ENCODE peak calls at places on chromosome 16, in five cellular contexts. One of them, this sample, is unnamed.

GRCh38 chr16:81447383-81448101 is 2.9 kb downstream of the CMIP start:
- DNase-seq in lower leg skin: no peak
- DNase-seq in left lung: no peak
- DNase-seq in sigmoid colon: no peak
- DNase-seq in astrocyte of the cerebellum: no peak
- DNase-seq in this sample: no peak

GRCh38 chr16:48870141-48870540 is 260.2 kb upstream of the N4BP1 start:
- DNase-seq in astrocyte of the cerebellum: no peak
- DNase-seq in sigmoid colon: no peak
- DNase-seq in left lung: no peak
- DNase-seq in lower leg skin: no peak
- DNase-seq in this sample: no peak

GRCh38 chr16:87833548-87833947 is 35.8 kb downstream of the SLC7A5 start:
- DNase-seq in sigmoid colon: no peak
- DNase-seq in lower leg skin: no peak
- DNase-seq in left lung: no peak
- DNase-seq in astrocyte of the cerebellum: no peak
- DNase-seq in this sample: no peak

GRCh38 chr16:81568749-81569087 is 124.1 kb downstream of the CMIP start:
- DNase-seq in sigmoid colon: no peak
- DNase-seq in left lung: no peak
- DNase-seq in astrocyte of the cerebellum: no peak
- DNase-seq in lower leg skin: no peak
- DNase-seq in this sample: no peak

GRCh38 chr16:57016831-57017230 is 27.5 kb downstream of the NLRC5 start:
- DNase-seq in lower leg skin: peak; percentile 46
- DNase-seq in astrocyte of the cerebellum: no peak
- DNase-seq in sigmoid colon: no peak
- DNase-seq in left lung: no peak
- DNase-seq in this sample: no peak

GRCh38 chr16:49276646-49277385 is 4.8 kb downstream of the CBLN1 start:
- DNase-seq in left lung: peak; percentile 60
- DNase-seq in sigmoid colon: no peak
- DNase-seq in astrocyte of the cerebellum: no peak
- DNase-seq in lower leg skin: no peak
- DNase-seq in this sample: no peak

GRCh38 chr16:68503334-68503733 is 35.8 kb upstream of the ZFP90 start:
- DNase-seq in sigmoid colon: no peak
- DNase-seq in left lung: no peak
- DNase-seq in lower leg skin: no peak
- DNase-seq in astrocyte of the cerebellum: no peak
- DNase-seq in this sample: peak; percentile 59

GRCh38 chr16:67873435-67874146 is 739 bp downstream of the EDC4 start:
- DNase-seq in astrocyte of the cerebellum: no peak
- DNase-seq in sigmoid colon: no peak
- DNase-seq in left lung: no peak
- DNase-seq in lower leg skin: no peak
- DNase-seq in this sample: no peak

GRCh38 chr16:18582902-18583301 is 21.0 kb upstream of the NOMO2 start:
- DNase-seq in sigmoid colon: no peak
- DNase-seq in astrocyte of the cerebellum: no peak
- DNase-seq in lower leg skin: no peak
- DNase-seq in left lung: no peak
- DNase-seq in this sample: no peak

GRCh38 chr16:81612351-81613170 is 166.5 kb upstream of the PLCG2 start:
- DNase-seq in left lung: no peak
- DNase-seq in sigmoid colon: no peak
- DNase-seq in lower leg skin: peak; percentile 85
- DNase-seq in astrocyte of the cerebellum: no peak
- DNase-seq in this sample: no peak

GRCh38 chr16:79402356-79402755 is 198.2 kb downstream of the MAF start:
- DNase-seq in astrocyte of the cerebellum: no peak
- DNase-seq in left lung: no peak
- DNase-seq in lower leg skin: peak; percentile 78
- DNase-seq in sigmoid colon: no peak
- DNase-seq in this sample: no peak

GRCh38 chr16:392450-393027 is 4.5 kb upstream of the NME4 start:
- DNase-seq in lower leg skin: no peak
- DNase-seq in sigmoid colon: no peak
- DNase-seq in astrocyte of the cerebellum: no peak
- DNase-seq in left lung: no peak
- DNase-seq in this sample: no peak

GRCh38 chr16:49282690-49283375 is 1.2 kb upstream of the CBLN1 start:
- DNase-seq in sigmoid colon: no peak
- DNase-seq in astrocyte of the cerebellum: no peak
- DNase-seq in left lung: peak; percentile 76
- DNase-seq in lower leg skin: no peak
- DNase-seq in this sample: no peak

GRCh38 chr16:89858973-89859808 is 14.2 kb upstream of the TCF25 start:
- DNase-seq in astrocyte of the cerebellum: no peak
- DNase-seq in sigmoid colon: no peak
- DNase-seq in lower leg skin: no peak
- DNase-seq in left lung: no peak
- DNase-seq in this sample: no peak

GRCh38 chr16:48897698-48898205 is 287.8 kb upstream of the N4BP1 start:
- DNase-seq in left lung: no peak
- DNase-seq in sigmoid colon: no peak
- DNase-seq in astrocyte of the cerebellum: no peak
- DNase-seq in lower leg skin: peak; percentile 61
- DNase-seq in this sample: no peak

GRCh38 chr16:48340054-48340453 is 45.2 kb downstream of the SIAH1 start:
- DNase-seq in left lung: no peak
- DNase-seq in lower leg skin: no peak
- DNase-seq in astrocyte of the cerebellum: no peak
- DNase-seq in sigmoid colon: no peak
- DNase-seq in this sample: no peak

GRCh38 chr16:47861999-47862398 is 293.8 kb downstream of the ABCC12 start:
- DNase-seq in sigmoid colon: no peak
- DNase-seq in astrocyte of the cerebellum: no peak
- DNase-seq in left lung: no peak
- DNase-seq in lower leg skin: no peak
- DNase-seq in this sample: no peak

GRCh38 chr16:57284952-57285263 is 436 bp upstream of the PLLP start:
- DNase-seq in left lung: no peak
- DNase-seq in sigmoid colon: no peak
- DNase-seq in lower leg skin: no peak
- DNase-seq in astrocyte of the cerebellum: no peak
- DNase-seq in this sample: no peak

GRCh38 chr16:49283376-49284049 is 1.9 kb upstream of the CBLN1 start:
- DNase-seq in left lung: peak; percentile 59
- DNase-seq in astrocyte of the cerebellum: no peak
- DNase-seq in lower leg skin: no peak
- DNase-seq in sigmoid colon: no peak
- DNase-seq in this sample: no peak

GRCh38 chr16:20851601-20852000 is 45.3 kb downstream of the REXO5 start:
- DNase-seq in left lung: peak; percentile 67
- DNase-seq in lower leg skin: peak; percentile 95
- DNase-seq in sigmoid colon: peak; percentile 94
- DNase-seq in astrocyte of the cerebellum: peak; percentile 87
- DNase-seq in this sample: peak; percentile 93

GRCh38 chr16:53041196-53041977 is 11.3 kb downstream of the CHD9NB start:
- DNase-seq in left lung: no peak
- DNase-seq in sigmoid colon: peak; percentile 87
- DNase-seq in lower leg skin: no peak
- DNase-seq in astrocyte of the cerebellum: no peak
- DNase-seq in this sample: peak; percentile 53

GRCh38 chr16:47903470-47903869 is 252.3 kb downstream of the ABCC12 start:
- DNase-seq in sigmoid colon: no peak
- DNase-seq in left lung: no peak
- DNase-seq in lower leg skin: no peak
- DNase-seq in astrocyte of the cerebellum: no peak
- DNase-seq in this sample: no peak

GRCh38 chr16:3173892-3174617 is 13.9 kb upstream of the OR1F1 start:
- DNase-seq in astrocyte of the cerebellum: no peak
- DNase-seq in left lung: no peak
- DNase-seq in sigmoid colon: peak; percentile 48
- DNase-seq in lower leg skin: no peak
- DNase-seq in this sample: peak; percentile 15

GRCh38 chr16:79685871-79686270 is 85.3 kb upstream of the MAF start:
- DNase-seq in lower leg skin: no peak
- DNase-seq in sigmoid colon: no peak
- DNase-seq in left lung: no peak
- DNase-seq in astrocyte of the cerebellum: no peak
- DNase-seq in this sample: no peak

GRCh38 chr16:48381201-48381600 is 4.0 kb downstream of the SIAH1 start:
- DNase-seq in left lung: no peak
- DNase-seq in sigmoid colon: no peak
- DNase-seq in astrocyte of the cerebellum: no peak
- DNase-seq in lower leg skin: no peak
- DNase-seq in this sample: peak; percentile 43

GRCh38 chr16:53456625-53457024 is 22.4 kb downstream of the RBL2 start:
- DNase-seq in sigmoid colon: no peak
- DNase-seq in lower leg skin: no peak
- DNase-seq in astrocyte of the cerebellum: no peak
- DNase-seq in left lung: no peak
- DNase-seq in this sample: no peak

GRCh38 chr16:60682219-60682618 is 1354.0 kb downstream of the CDH8 start:
- DNase-seq in astrocyte of the cerebellum: no peak
- DNase-seq in left lung: no peak
- DNase-seq in sigmoid colon: no peak
- DNase-seq in lower leg skin: no peak
- DNase-seq in this sample: no peak

GRCh38 chr16:66473654-66474519 is 46.8 kb downstream of the BEAN1 start:
- DNase-seq in left lung: no peak
- DNase-seq in sigmoid colon: peak; percentile 57
- DNase-seq in lower leg skin: peak; percentile 68
- DNase-seq in astrocyte of the cerebellum: no peak
- DNase-seq in this sample: no peak

GRCh38 chr16:88763502-88764053 is 21.4 kb downstream of the PIEZO1 start:
- DNase-seq in left lung: no peak
- DNase-seq in sigmoid colon: no peak
- DNase-seq in astrocyte of the cerebellum: no peak
- DNase-seq in lower leg skin: no peak
- DNase-seq in this sample: no peak

GRCh38 chr16:75236232-75236631 is 15.2 kb downstream of the BCAR1 start:
- DNase-seq in astrocyte of the cerebellum: no peak
- DNase-seq in left lung: no peak
- DNase-seq in sigmoid colon: no peak
- DNase-seq in lower leg skin: no peak
- DNase-seq in this sample: no peak

DNA sequence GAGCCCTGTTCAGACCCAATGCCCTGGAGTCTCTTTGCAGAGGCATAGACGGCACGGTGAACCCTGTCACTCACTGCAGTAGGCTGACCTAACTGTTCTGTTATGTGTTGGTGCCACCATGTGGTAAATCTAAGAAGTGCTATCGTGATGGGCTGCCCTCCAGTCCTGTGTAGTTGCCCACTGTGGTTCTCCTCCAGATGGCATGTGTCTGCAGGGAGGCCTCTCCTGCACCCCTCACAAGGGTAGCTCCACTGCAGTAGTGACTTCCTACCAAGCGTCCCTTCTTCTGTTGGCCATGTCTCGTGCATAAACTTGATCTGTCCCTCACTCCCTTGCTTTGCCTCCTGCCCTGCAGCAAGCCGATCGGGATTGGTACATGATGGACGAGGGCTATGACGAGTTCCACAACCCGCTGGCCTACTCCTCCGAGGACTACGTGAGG is 5.8 kb downstream of the DHX38 start:
- DNase-seq in sigmoid colon: no peak
- DNase-seq in lower leg skin: no peak
- DNase-seq in astrocyte of the cerebellum: peak; percentile 18
- DNase-seq in left lung: no peak
- DNase-seq in this sample: peak; percentile 33
- TF ChIP-seq CTCF in sigmoid colon: peak; percentile 15
- TF ChIP-seq CTCF in lower leg skin: no peak
- TF ChIP-seq CTCF in astrocyte of the cerebellum: peak; percentile 58
- TF ChIP-seq CTCF in left lung: peak; percentile 24
- TF ChIP-seq CTCF in this sample: peak; percentile 48

DNA sequence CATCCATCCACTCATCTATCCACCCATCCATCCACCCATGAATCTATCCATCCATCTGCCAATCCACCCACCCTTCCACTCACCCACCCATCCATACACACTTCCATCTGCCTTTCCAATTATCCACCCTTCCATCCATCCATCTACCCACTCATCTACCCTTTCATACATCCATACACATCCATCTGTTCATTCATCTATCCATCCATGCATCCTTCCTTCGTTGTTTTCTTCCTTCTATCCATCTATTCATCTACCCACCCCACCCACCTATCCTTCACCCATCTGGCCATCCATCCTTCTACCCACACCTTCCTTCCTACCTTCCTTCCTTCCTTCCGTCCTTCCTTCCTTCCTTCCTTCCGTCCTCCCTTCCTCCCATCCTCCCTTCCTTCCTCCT is 106.1 kb downstream of the WWOX start:
- DNase-seq in astrocyte of the cerebellum: no peak
- DNase-seq in sigmoid colon: no peak
- DNase-seq in lower leg skin: no peak
- DNase-seq in left lung: no peak
- DNase-seq in this sample: no peak
- H3K4me3 ChIP-seq in astrocyte of the cerebellum: no peak overlapping the region
- H3K4me3 ChIP-seq in sigmoid colon: no peak overlapping the region
- H3K4me3 ChIP-seq in lower leg skin: no peak overlapping the region
- H3K4me3 ChIP-seq in left lung: no peak overlapping the region
- H3K4me3 ChIP-seq in this sample: no peak overlapping the region

GRCh38 chr16:27901956-27902355 is 161.6 kb downstream of the GSG1L start:
- DNase-seq in left lung: no peak
- DNase-seq in astrocyte of the cerebellum: no peak
- DNase-seq in sigmoid colon: no peak
- DNase-seq in lower leg skin: no peak
- DNase-seq in this sample: no peak
- TF ChIP-seq CTCF in left lung: no peak
- TF ChIP-seq CTCF in astrocyte of the cerebellum: no peak
- TF ChIP-seq CTCF in sigmoid colon: no peak
- TF ChIP-seq CTCF in lower leg skin: no peak
- TF ChIP-seq CTCF in this sample: no peak

GRCh38 chr16:10578474-10579316 is 1.7 kb downstream of the EMP2 start:
- DNase-seq in lower leg skin: no peak
- DNase-seq in left lung: peak; percentile 86
- DNase-seq in astrocyte of the cerebellum: no peak
- DNase-seq in sigmoid colon: no peak
- DNase-seq in this sample: no peak
- H3K4me3 ChIP-seq in lower leg skin: no peak overlapping the region
- H3K4me3 ChIP-seq in left lung: peak overlapping the region; percentile 73
- H3K4me3 ChIP-seq in astrocyte of the cerebellum: no peak overlapping the region
- H3K4me3 ChIP-seq in sigmoid colon: peak overlapping the region; percentile 98
- H3K4me3 ChIP-seq in this sample: peak overlapping the region; percentile 35